ENCODE peak calls at places on chromosomes 2 and 18, in ten cellular contexts. U is bronchial epithelial cell, G is breast epithelium, B is fibroblast of the aortic adventitia, H is SK-N-SH, I is tibial nerve, Q is heart left ventricle, N is AG04449, R is ovary, V is PC-3. X is an unnamed sample.

GRCh38 chr2:35821675-35822074 is 533.9 kb upstream of the CRIM1 start:
- DNase-seq in U (no peak), G (no peak), B (no peak), H (no peak), I (no peak), Q (no peak), N (no peak), R (no peak), V (no peak), X (no peak)

GRCh38 chr2:181876614-181877063 is 14.9 kb upstream of the ITPRID2 start:
- DNase-seq in U (peak), G (no peak), B (peak), H (no peak), I (no peak), Q (no peak), N (no peak), R (no peak), V (peak), X (no peak)

GRCh38 chr2:239521518-239521815 is 120.6 kb upstream of the HDAC4 start:
- DNase-seq in U (no peak), G (no peak), B (no peak), H (no peak), I (no peak), Q (peak), N (no peak), R (no peak), V (no peak), X (no peak)

GRCh38 chr2:99487906-99488305 is 1.9 kb downstream of the REV1 start:
- DNase-seq in U (no peak), G (no peak), B (no peak), H (no peak), I (no peak), Q (no peak), N (no peak), R (no peak), V (no peak), X (no peak)

GRCh38 chr2:120765911-120766757 is 30.5 kb downstream of the GLI2 start:
- DNase-seq in U (no peak), G (no peak), B (peak), H (peak), I (peak), Q (peak), N (peak), R (peak), V (no peak), X (no peak)

GRCh38 chr2:146147448-146148012 is 1627.6 kb upstream of the ZEB2 start:
- DNase-seq in U (peak), G (no peak), B (peak), H (no peak), I (no peak), Q (no peak), N (no peak), R (no peak), V (peak), X (no peak)

GRCh38 chr18:79964330-79965118 is at the start of gene HSBP1L1:
- DNase-seq in U (no peak), G (peak), B (peak), H (peak), I (no peak), Q (peak), N (no peak), R (peak), V (peak), X (peak)

GRCh38 chr2:6845312-6845711 is 20.4 kb downstream of the CMPK2 start:
- DNase-seq in U (no peak), G (no peak), B (no peak), H (no peak), I (no peak), Q (no peak), N (no peak), R (no peak), V (no peak), X (no peak)

GRCh38 chr18:50283469-50284209 is 2.3 kb upstream of the MBD1 start:
- DNase-seq in U (no peak), G (no peak), B (no peak), H (no peak), I (no peak), Q (peak), N (no peak), R (no peak), V (no peak), X (no peak)

GRCh38 chr18:7572837-7573236 is 5.7 kb downstream of the PTPRM start:
- DNase-seq in U (no peak), G (no peak), B (peak), H (no peak), I (no peak), Q (no peak), N (no peak), R (no peak), V (peak), X (no peak)

GRCh38 chr2:186105016-186105415 is 366.4 kb downstream of the FSIP2 start:
- DNase-seq in U (peak), G (no peak), B (peak), H (no peak), I (no peak), Q (no peak), N (no peak), R (no peak), V (peak), X (no peak)

GRCh38 chr2:9002637-9003365 is 683 bp downstream of the MBOAT2 start:
- DNase-seq in U (no peak), G (no peak), B (peak), H (peak), I (no peak), Q (peak), N (no peak), R (peak), V (peak), X (peak)

GRCh38 chr2:36394804-36395203 is 39.2 kb downstream of the CRIM1 start:
- DNase-seq in U (no peak), G (no peak), B (no peak), H (no peak), I (no peak), Q (no peak), N (no peak), R (no peak), V (no peak), X (no peak)

GRCh38 chr18:59012815-59013677 is 126.6 kb upstream of the SEC11C start:
- DNase-seq in U (no peak), G (peak), B (no peak), H (no peak), I (no peak), Q (no peak), N (no peak), R (no peak), V (no peak), X (no peak)

GRCh38 chr2:150955231-150955630 is 306.4 kb downstream of the RBM43 start:
- DNase-seq in U (no peak), G (no peak), B (no peak), H (no peak), I (no peak), Q (peak), N (no peak), R (no peak), V (no peak), X (no peak)

GRCh38 chr2:162473-163135 is 101.2 kb downstream of the SH3YL1 start:
- DNase-seq in U (no peak), G (no peak), B (no peak), H (no peak), I (no peak), Q (no peak), N (no peak), R (no peak), V (peak), X (no peak)

GRCh38 chr2:218397502-218398436 is 1.9 kb upstream of the CTDSP1 start:
- DNase-seq in U (peak), G (no peak), B (peak), H (peak), I (peak), Q (peak), N (peak), R (peak), V (peak), X (peak)

DNA sequence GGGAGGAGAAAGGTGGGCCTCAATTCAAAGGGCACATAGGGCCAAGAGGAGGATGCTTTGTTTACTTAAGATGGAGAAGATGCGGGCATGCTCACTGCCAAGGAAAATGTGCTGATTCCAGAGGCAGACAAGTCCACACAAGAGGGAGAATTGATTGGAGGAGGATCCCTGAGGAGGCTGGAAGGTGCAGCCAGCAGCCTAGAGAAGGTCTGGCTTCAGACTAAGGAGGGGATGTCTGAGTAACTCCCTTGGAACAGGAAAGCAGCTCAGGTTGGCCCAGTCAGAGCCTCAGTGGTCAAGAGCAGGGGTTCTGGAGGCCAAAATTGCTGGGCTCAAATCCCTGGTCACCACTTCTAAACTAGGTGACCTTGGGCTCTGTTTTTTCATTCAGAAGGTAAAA is 265.5 kb upstream of the NCKAP5 start:
- DNase-seq in U (peak), G (no peak), B (no peak), H (no peak), I (no peak), Q (no peak), N (no peak), R (no peak), V (no peak), X (no peak)
- TF ChIP-seq CTCF in U (no peak), G (no peak), B (no peak), H (no peak), I (no peak), Q (no peak), N (no peak), R (no peak), V (no peak), X (no peak)

GRCh38 chr2:164498841-164499240 is 122.4 kb downstream of the GRB14 start:
- DNase-seq in U (no peak), G (no peak), B (no peak), H (no peak), I (no peak), Q (no peak), N (no peak), R (no peak), V (no peak), X (no peak)

GRCh38 chr2:164496421-164496820 is 124.9 kb downstream of the GRB14 start:
- DNase-seq in U (no peak), G (no peak), B (no peak), H (no peak), I (no peak), Q (no peak), N (no peak), R (no peak), V (no peak), X (no peak)

GRCh38 chr2:164496881-164497280 is 124.4 kb downstream of the GRB14 start:
- DNase-seq in U (no peak), G (no peak), B (no peak), H (no peak), I (no peak), Q (no peak), N (no peak), R (no peak), V (no peak), X (no peak)

GRCh38 chr2:164495491-164496223 is 125.6 kb downstream of the GRB14 start:
- DNase-seq in U (peak), G (no peak), B (peak), H (peak), I (peak), Q (no peak), N (no peak), R (no peak), V (peak), X (peak)
- TF ChIP-seq CTCF in U (peak), G (no peak), B (peak), H (peak), I (peak), Q (peak), N (peak), R (no peak), V (peak), X (peak)

DNA sequence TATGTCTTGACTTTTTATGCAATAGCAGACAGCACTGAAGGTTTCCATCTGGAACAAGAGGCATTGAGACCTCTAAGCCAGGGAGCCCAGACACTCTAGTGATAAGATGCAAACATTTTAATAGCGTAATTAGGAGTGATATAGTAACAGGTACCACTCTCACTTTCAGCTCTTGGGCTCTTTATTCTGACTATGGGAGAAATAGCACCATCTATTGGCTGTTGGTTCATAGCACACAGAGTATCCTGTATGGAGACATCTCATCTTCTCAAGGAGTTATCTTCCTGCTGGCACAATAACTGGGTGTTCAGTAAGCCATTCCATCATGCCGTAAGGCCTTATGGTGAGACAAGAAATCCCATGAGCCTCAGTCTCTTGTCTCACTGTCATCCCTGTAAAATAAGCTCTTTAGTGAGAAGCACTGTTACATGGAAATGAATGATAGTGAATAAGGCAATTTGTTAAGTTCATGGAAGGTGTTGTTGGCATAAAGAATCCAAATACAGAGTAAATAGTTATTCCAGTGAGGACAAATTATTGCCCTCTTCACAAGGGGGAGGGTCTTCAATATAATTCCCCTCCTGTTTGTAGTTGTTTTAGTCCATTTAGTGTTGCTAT is 48.3 kb downstream of the THUMPD2 start:
- DNase-seq in U (peak), G (no peak), B (no peak), H (no peak), I (no peak), Q (no peak), N (no peak), R (no peak), V (peak), X (peak)
- TF ChIP-seq CTCF in U (peak), G (no peak), B (peak), H (peak), I (peak), Q (peak), N (peak), R (no peak), V (peak), X (peak)

DNA sequence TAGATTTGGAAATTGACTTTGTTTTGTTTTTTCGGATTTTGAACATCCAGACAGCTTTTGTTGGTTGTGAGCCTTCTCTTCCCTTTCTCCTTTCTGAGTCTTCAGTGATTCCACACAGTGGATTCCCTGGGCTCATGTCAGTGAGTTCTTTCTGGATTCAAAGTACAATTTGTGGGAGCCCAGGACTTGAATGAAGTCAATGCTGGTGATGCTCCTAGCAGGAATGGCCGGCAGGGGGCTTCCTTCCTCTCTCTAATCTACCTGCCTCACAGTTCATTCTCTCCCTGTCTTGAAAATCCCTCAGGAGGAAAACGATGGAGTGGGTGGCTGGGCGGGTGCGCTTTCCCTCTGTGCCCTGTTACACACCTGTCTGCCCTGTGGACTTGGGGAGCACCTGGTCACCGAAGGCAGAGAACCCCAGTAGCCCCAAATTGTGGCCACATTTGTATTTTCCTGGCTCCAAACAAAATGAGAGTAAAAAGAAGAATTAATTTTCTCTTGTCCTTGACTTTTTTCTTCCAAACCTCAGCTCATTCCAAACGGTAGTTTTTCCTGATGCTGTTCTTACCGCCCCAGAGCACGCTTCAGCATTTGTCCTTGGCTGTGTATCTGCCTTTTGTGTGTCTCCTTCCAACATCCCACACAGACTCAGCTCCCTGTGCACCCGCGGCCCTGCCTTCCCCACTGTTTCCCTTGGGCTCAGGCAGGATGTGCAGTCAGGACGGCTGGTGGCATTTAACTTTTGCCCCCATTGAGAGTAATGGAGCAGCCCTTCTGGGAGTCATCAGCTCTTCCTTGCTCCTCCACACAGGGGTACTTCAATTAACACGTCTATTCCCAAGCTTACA is 86.6 kb downstream of the MARCO start:
- DNase-seq in U (peak), G (no peak), B (peak), H (peak), I (no peak), Q (no peak), N (no peak), R (peak), V (peak), X (peak)
- TF ChIP-seq CTCF in U (peak), G (no peak), B (peak), H (peak), I (no peak), Q (peak), N (peak), R (peak), V (peak), X (peak)

GRCh38 chr2:1675633-1676032 is 68.7 kb downstream of the PXDN start:
- DNase-seq in U (peak), G (no peak), B (peak), H (no peak), I (peak), Q (no peak), N (peak), R (peak), V (peak), X (no peak)
- TF ChIP-seq CTCF in U (peak), G (no peak), B (peak), H (peak), I (no peak), Q (peak), N (peak), R (peak), V (peak), X (no peak)

X was measured in endothelial cell.